ENCODE peak calls at places on chromosomes 13 and 19, in seven cellular contexts. L is HepG2, Q is K562, Z is GM12878, A is HCT116, M is H1, N is SK-N-SH. S is an unnamed sample.

GRCh38 chr19:3493651-3494050 is 6.8 kb downstream of the DOHH start:
- DNase-seq in L (no peak), Q (peak; percentile 31), Z (no peak), A (no peak), M (no peak), N (no peak), S (no peak)

GRCh38 chr13:113371061-113371460 is 7.1 kb upstream of the GRTP1 start:
- DNase-seq in L (no peak), Q (no peak), Z (no peak), A (no peak), M (no peak), N (no peak), S (no peak)

GRCh38 chr19:10517760-10518443 is 655 bp upstream of the S1PR5 start:
- DNase-seq in L (no peak), Q (peak; percentile 88), Z (no peak), A (no peak), M (no peak), N (peak; percentile 69), S (no peak)

GRCh38 chr19:17500447-17501198 is 10.8 kb upstream of the PGLS start:
- DNase-seq in L (no peak), Q (no peak), Z (no peak), A (no peak), M (no peak), N (no peak), S (no peak)

GRCh38 chr13:21008026-21008425 is 53.4 kb downstream of the LATS2 start:
- DNase-seq in L (no peak), Q (no peak), Z (no peak), A (no peak), M (no peak), N (no peak), S (no peak)

GRCh38 chr19:44824758-44825157 is 15.9 kb downstream of the BCAM start:
- DNase-seq in L (no peak), Q (no peak), Z (no peak), A (no peak), M (no peak), N (no peak), S (no peak)

GRCh38 chr13:74206061-74206561 is 71.9 kb upstream of the KLF12 start:
- DNase-seq in L (no peak), Q (no peak), Z (no peak), A (no peak), M (no peak), N (no peak), S (no peak)

GRCh38 chr13:98458431-98458830 is 118.5 kb downstream of the STK24 start:
- DNase-seq in L (no peak), Q (no peak), Z (no peak), A (no peak), M (no peak), N (no peak), S (no peak)

GRCh38 chr13:25731037-25731436 is 320.8 kb downstream of the SHISA2 start:
- DNase-seq in L (no peak), Q (no peak), Z (no peak), A (no peak), M (no peak), N (no peak), S (no peak)
- TF ChIP-seq JUND in L (no peak), Q (no peak), Z (no peak), A (no peak), M (no peak), N (no peak), S (no peak)

GRCh38 chr13:93227906-93228801 is 1.5 kb downstream of the GPC6 start:
- DNase-seq in L (peak; percentile 80), Q (peak; percentile 69), Z (no peak), A (no peak), M (no peak), N (peak; percentile 89), S (peak; percentile 40)
- TF ChIP-seq JUND in L (no peak), Q (no peak), Z (no peak), A (no peak), M (no peak), N (peak; percentile 37), S (no peak)

DNA sequence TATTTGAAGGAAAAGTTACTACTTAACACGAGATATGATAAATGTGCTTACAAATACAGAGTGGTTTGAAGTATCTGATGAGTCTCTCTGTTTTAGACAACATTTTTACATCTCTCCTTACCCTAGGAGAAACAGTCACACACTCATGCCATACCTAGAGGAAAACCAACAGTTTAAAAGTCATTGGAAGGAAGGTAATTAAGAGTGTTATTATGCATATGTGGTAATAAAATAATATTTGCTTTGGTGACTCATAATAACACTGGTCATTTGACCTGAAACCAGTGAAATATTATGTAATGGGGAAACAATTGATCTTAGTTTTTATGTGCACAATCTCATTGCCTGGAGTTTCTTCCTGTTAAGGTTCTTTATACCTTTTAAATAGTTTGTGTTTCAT is 136.9 kb upstream of the SOX21 start:
- DNase-seq in L (no peak), Q (no peak), Z (no peak), A (no peak), M (no peak), N (no peak), S (no peak)
- TF ChIP-seq JUND in L (no peak), Q (no peak), Z (no peak), A (no peak), M (no peak), N (no peak), S (no peak)

GRCh38 chr19:15721208-15721607 is 6.6 kb upstream of the OR10H2 start:
- DNase-seq in L (no peak), Q (no peak), Z (no peak), A (no peak), M (no peak), N (no peak), S (no peak)

GRCh38 chr19:15717781-15718180 is 10.0 kb upstream of the OR10H2 start:
- DNase-seq in L (no peak), Q (peak; percentile 24), Z (no peak), A (no peak), M (no peak), N (no peak), S (no peak)

GRCh38 chr19:15714638-15715037 is 13.2 kb upstream of the OR10H2 start:
- DNase-seq in L (no peak), Q (no peak), Z (no peak), A (no peak), M (no peak), N (no peak), S (no peak)

DNA sequence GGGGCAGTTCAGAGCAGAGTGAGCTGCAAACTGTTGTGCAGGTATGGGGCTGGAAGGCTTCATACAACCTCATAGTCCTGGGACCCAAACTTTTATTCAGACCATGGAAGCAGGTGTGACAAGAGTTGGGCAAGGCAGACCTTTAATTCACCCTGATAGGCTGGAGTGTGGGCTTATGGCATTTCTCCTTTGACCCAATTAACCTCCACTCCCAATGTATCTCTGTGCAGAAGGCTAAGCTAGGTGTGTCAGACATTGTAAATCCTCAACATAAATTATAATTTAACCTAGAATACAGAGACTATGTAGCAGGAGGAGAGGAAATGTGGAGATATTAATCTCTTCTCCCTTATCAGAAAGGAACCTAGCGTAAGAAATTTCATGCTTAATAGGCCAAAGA is 12.2 kb upstream of the OR10H2 start:
- DNase-seq in L (no peak), Q (no peak), Z (no peak), A (no peak), M (no peak), N (no peak), S (no peak)
- TF ChIP-seq JUND in L (no peak), Q (no peak), Z (no peak), A (no peak), M (no peak), N (no peak), S (no peak)

GRCh38 chr13:29498426-29499040 is 97.0 kb downstream of the SLC7A1 start:
- DNase-seq in L (no peak), Q (no peak), Z (no peak), A (no peak), M (no peak), N (no peak), S (no peak)

GRCh38 chr13:29493796-29494195 is 101.7 kb downstream of the SLC7A1 start:
- DNase-seq in L (no peak), Q (no peak), Z (no peak), A (no peak), M (no peak), N (no peak), S (peak; percentile 60)

GRCh38 chr13:29497137-29497654 is 98.3 kb downstream of the SLC7A1 start:
- DNase-seq in L (no peak), Q (no peak), Z (no peak), A (no peak), M (no peak), N (no peak), S (no peak)

GRCh38 chr13:29494520-29494919 is 101.0 kb downstream of the SLC7A1 start:
- DNase-seq in L (no peak), Q (no peak), Z (no peak), A (no peak), M (no peak), N (no peak), S (no peak)

GRCh38 chr13:29496241-29496712 is 99.2 kb downstream of the SLC7A1 start:
- DNase-seq in L (no peak), Q (no peak), Z (no peak), A (no peak), M (no peak), N (no peak), S (peak; percentile 69)
- TF ChIP-seq JUND in L (no peak), Q (no peak), Z (no peak), A (no peak), M (no peak), N (no peak), S (no peak)

DNA sequence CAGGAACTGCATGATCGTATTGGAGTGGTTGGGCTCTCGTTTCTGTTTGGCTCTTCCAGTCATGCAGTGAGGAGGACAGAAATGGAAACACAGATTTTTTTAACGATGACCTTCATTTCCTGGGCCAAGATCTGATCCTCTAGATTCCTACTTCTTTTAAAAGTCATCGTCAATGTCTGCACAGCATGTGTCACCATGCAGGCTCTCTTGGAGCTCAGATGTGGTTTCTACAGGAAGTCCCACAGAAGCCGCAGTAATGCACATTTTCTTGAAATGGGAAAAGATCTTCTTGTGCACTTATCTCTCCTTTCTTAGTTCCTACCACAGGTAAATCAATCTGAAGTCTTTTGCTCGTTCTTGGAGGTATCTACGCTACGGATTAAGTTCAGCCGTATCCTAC is 626.9 kb downstream of the EFNB2 start:
- DNase-seq in L (no peak), Q (no peak), Z (no peak), A (no peak), M (no peak), N (no peak), S (no peak)
- TF ChIP-seq JUND in L (no peak), Q (no peak), Z (no peak), A (no peak), M (no peak), N (no peak), S (no peak)

GRCh38 chr19:49136771-49137171 is 17.4 kb downstream of the PPFIA3 start:
- DNase-seq in L (no peak), Q (no peak), Z (no peak), A (no peak), M (no peak), N (no peak), S (no peak)
- TF ChIP-seq JUND in L (no peak), Q (no peak), Z (no peak), A (no peak), M (no peak), N (no peak), S (no peak)

GRCh38 chr13:38636756-38637155 is 50.1 kb upstream of the FREM2 start:
- DNase-seq in L (no peak), Q (no peak), Z (no peak), A (no peak), M (no peak), N (no peak), S (no peak)
- TF ChIP-seq JUND in L (no peak), Q (no peak), Z (no peak), A (no peak), M (no peak), N (no peak), S (no peak)

S was measured in T47D.